ENCODE peak calls at places on chromosomes 5 and 9, in five cellular contexts. A, E, Y, T and S are unnamed samples.
A peak's percentile ranks its signal among the peaks of the same experiment; 100 is the strongest.

GRCh38 chr5:90418214-90418613 is 8.7 kb upstream of the CETN3 start:
- DNase-seq in A (no peak), E (no peak), Y (no peak), T (no peak), S (no peak)

GRCh38 chr5:57435701-57436134 is 46.9 kb downstream of the ACTBL2 start:
- DNase-seq in A (no peak), E (no peak), Y (no peak), T (peak; percentile 57), S (no peak)

GRCh38 chr9:2228132-2228531 is 213.0 kb downstream of the SMARCA2 start:
- DNase-seq in A (no peak), E (no peak), Y (no peak), T (no peak), S (peak; percentile 56)

GRCh38 chr5:21810737-21811316 is 1042.3 kb downstream of the CDH12 start:
- DNase-seq in A (no peak), E (no peak), Y (no peak), T (no peak), S (no peak)

GRCh38 chr5:54148062-54148461 is 162.3 kb downstream of the ARL15 start:
- DNase-seq in A (no peak), E (no peak), Y (no peak), T (peak; percentile 5), S (no peak)

GRCh38 chr5:139633295-139634027 is 14.7 kb upstream of the CXXC5 start:
- DNase-seq in A (no peak), E (peak; percentile 65), Y (no peak), T (peak; percentile 60), S (peak; percentile 77)

GRCh38 chr5:146510528-146510927 is 5.5 kb downstream of the GPR151 start:
- DNase-seq in A (no peak), E (no peak), Y (no peak), T (peak; percentile 6), S (no peak)

GRCh38 chr9:38422555-38423245 is 1.6 kb downstream of the IGFBPL1 start:
- DNase-seq in A (no peak), E (no peak), Y (no peak), T (no peak), S (no peak)

GRCh38 chr5:74042559-74043357 is 416.8 kb downstream of the ARHGEF28 start:
- DNase-seq in A (no peak), E (no peak), Y (no peak), T (peak; percentile 48), S (no peak)

GRCh38 chr5:73844165-73844564 is 218.2 kb downstream of the ARHGEF28 start:
- DNase-seq in A (no peak), E (no peak), Y (no peak), T (no peak), S (no peak)